ENCODE peak calls at places on chromosome 13, in eight cellular contexts. W, U, X, F, Y, G, O and Q are unnamed samples.

GRCh38 chr13:67048084-67048792 is 181.9 kb downstream of the PCDH9 start:
- DNase-seq in W (no peak), U (no peak), X (no peak), F (peak; percentile 25), Y (no peak), G (no peak), O (peak; percentile 8), Q (no peak)

GRCh38 chr13:105774739-105775460 is 760.6 kb downstream of the EFNB2 start:
- DNase-seq in W (no peak), U (no peak), X (no peak), F (peak; percentile 57), Y (no peak), G (no peak), O (no peak), Q (no peak)

GRCh38 chr13:41610426-41610825 is 153.1 kb downstream of the RGCC start:
- DNase-seq in W (no peak), U (no peak), X (no peak), F (peak; percentile 98), Y (no peak), G (peak; percentile 44), O (peak; percentile 18), Q (no peak)

GRCh38 chr13:113628291-113629270 is 29.4 kb downstream of the ATP4B start:
- DNase-seq in W (no peak), U (no peak), X (no peak), F (no peak), Y (no peak), G (peak; percentile 4), O (no peak), Q (peak; percentile 35)

GRCh38 chr13:35804901-35805300 is 326.3 kb downstream of the DCLK1 start:
- DNase-seq in W (no peak), U (no peak), X (no peak), F (no peak), Y (no peak), G (no peak), O (no peak), Q (no peak)

GRCh38 chr13:46403851-46404731 is 17.0 kb upstream of the RUBCNL start:
- DNase-seq in W (no peak), U (no peak), X (no peak), F (no peak), Y (no peak), G (no peak), O (no peak), Q (no peak)

GRCh38 chr13:113748101-113748861 is 10.7 kb upstream of the TMEM255B start:
- DNase-seq in W (no peak), U (no peak), X (no peak), F (no peak), Y (no peak), G (no peak), O (no peak), Q (peak; percentile 70)

GRCh38 chr13:46489586-46490023 is 63.4 kb upstream of the LRCH1 start:
- DNase-seq in W (no peak), U (no peak), X (no peak), F (peak; percentile 40), Y (no peak), G (no peak), O (no peak), Q (peak; percentile 88)

GRCh38 chr13:108155185-108156106 is 59.9 kb downstream of the LIG4 start:
- DNase-seq in W (peak; percentile 33), U (peak; percentile 41), X (peak; percentile 21), F (peak; percentile 34), Y (no peak), G (peak; percentile 39), O (peak; percentile 57), Q (peak; percentile 46)

GRCh38 chr13:49540552-49540951 is 44.8 kb downstream of the PHF11 start:
- DNase-seq in W (no peak), U (no peak), X (no peak), F (no peak), Y (no peak), G (no peak), O (no peak), Q (no peak)

GRCh38 chr13:71866173-71867091 is 572 bp downstream of the DACH1 start:
- DNase-seq in W (peak; percentile 38), U (no peak), X (no peak), F (no peak), Y (no peak), G (peak; percentile 31), O (no peak), Q (peak; percentile 67)

GRCh38 chr13:43303040-43303729 is 279.8 kb downstream of the DNAJC15 start:
- DNase-seq in W (peak; percentile 73), U (no peak), X (peak; percentile 61), F (peak; percentile 32), Y (no peak), G (peak; percentile 57), O (no peak), Q (peak; percentile 78)

GRCh38 chr13:100954430-100955361 is 280.1 kb upstream of the TMTC4 start:
- DNase-seq in W (no peak), U (no peak), X (no peak), F (no peak), Y (no peak), G (no peak), O (no peak), Q (no peak)

GRCh38 chr13:36086117-36086516 is 45.1 kb downstream of the DCLK1 start:
- DNase-seq in W (peak; percentile 49), U (no peak), X (no peak), F (no peak), Y (no peak), G (no peak), O (no peak), Q (no peak)

GRCh38 chr13:39266426-39266825 is 228.2 kb downstream of the NHLRC3 start:
- DNase-seq in W (no peak), U (no peak), X (no peak), F (peak; percentile 63), Y (no peak), G (no peak), O (no peak), Q (no peak)